ENCODE peak calls at places on chromosomes 13 and 19, in eight cellular contexts. One of them, this sample, is unnamed.
A peak's percentile ranks its signal among the peaks of the same experiment; 100 is the strongest.

GRCh38 chr19:17765069-17765618 is 13.9 kb downstream of the FCHO1 start:
- DNase-seq in dorsolateral prefrontal cortex: no peak
- DNase-seq in AG04450: no peak
- DNase-seq in breast epithelium: peak; percentile 44
- DNase-seq in choroid plexus epithelial cell: no peak
- DNase-seq in fibroblast of lung: no peak
- DNase-seq in epithelial cell of esophagus: peak; percentile 81
- DNase-seq in HFF-Myc: no peak
- DNase-seq in this sample: no peak

GRCh38 chr13:95191821-95192220 is 109.4 kb downstream of the ABCC4 start:
- DNase-seq in dorsolateral prefrontal cortex: peak; percentile 78
- DNase-seq in AG04450: peak; percentile 57
- DNase-seq in breast epithelium: no peak
- DNase-seq in choroid plexus epithelial cell: peak; percentile 90
- DNase-seq in fibroblast of lung: peak; percentile 59
- DNase-seq in epithelial cell of esophagus: peak; percentile 72
- DNase-seq in HFF-Myc: peak; percentile 31
- DNase-seq in this sample: peak; percentile 82

GRCh38 chr13:42832341-42833153 is 51.2 kb downstream of the FAM216B start:
- DNase-seq in dorsolateral prefrontal cortex: no peak
- DNase-seq in AG04450: no peak
- DNase-seq in breast epithelium: no peak
- DNase-seq in choroid plexus epithelial cell: peak; percentile 84
- DNase-seq in fibroblast of lung: peak; percentile 95
- DNase-seq in epithelial cell of esophagus: peak; percentile 87
- DNase-seq in HFF-Myc: peak; percentile 72
- DNase-seq in this sample: peak; percentile 95

GRCh38 chr13:44198826-44199225 is 174.8 kb upstream of the SERP2 start:
- DNase-seq in dorsolateral prefrontal cortex: no peak
- DNase-seq in AG04450: no peak
- DNase-seq in breast epithelium: no peak
- DNase-seq in choroid plexus epithelial cell: peak; percentile 19
- DNase-seq in fibroblast of lung: no peak
- DNase-seq in epithelial cell of esophagus: peak; percentile 34
- DNase-seq in HFF-Myc: no peak
- DNase-seq in this sample: no peak

GRCh38 chr19:30854661-30855060 is 482.5 kb downstream of the ZNF536 start:
- DNase-seq in dorsolateral prefrontal cortex: no peak
- DNase-seq in AG04450: no peak
- DNase-seq in breast epithelium: no peak
- DNase-seq in choroid plexus epithelial cell: no peak
- DNase-seq in fibroblast of lung: no peak
- DNase-seq in epithelial cell of esophagus: no peak
- DNase-seq in HFF-Myc: no peak
- DNase-seq in this sample: no peak

GRCh38 chr19:4043966-4044365 is 22.7 kb downstream of the ZBTB7A start:
- DNase-seq in dorsolateral prefrontal cortex: no peak
- DNase-seq in AG04450: no peak
- DNase-seq in breast epithelium: no peak
- DNase-seq in choroid plexus epithelial cell: no peak
- DNase-seq in fibroblast of lung: no peak
- DNase-seq in epithelial cell of esophagus: no peak
- DNase-seq in HFF-Myc: no peak
- DNase-seq in this sample: no peak

GRCh38 chr19:39304701-39305571 is 8.7 kb downstream of the IFNL1 start:
- DNase-seq in dorsolateral prefrontal cortex: no peak
- DNase-seq in AG04450: no peak
- DNase-seq in breast epithelium: no peak
- DNase-seq in choroid plexus epithelial cell: no peak
- DNase-seq in fibroblast of lung: no peak
- DNase-seq in epithelial cell of esophagus: no peak
- DNase-seq in HFF-Myc: no peak
- DNase-seq in this sample: no peak

GRCh38 chr13:97515643-97516042 is 81.7 kb downstream of the RAP2A start:
- DNase-seq in dorsolateral prefrontal cortex: no peak
- DNase-seq in AG04450: no peak
- DNase-seq in breast epithelium: no peak
- DNase-seq in choroid plexus epithelial cell: no peak
- DNase-seq in fibroblast of lung: no peak
- DNase-seq in epithelial cell of esophagus: no peak
- DNase-seq in HFF-Myc: no peak
- DNase-seq in this sample: no peak

GRCh38 chr19:15297416-15298224 is 34.7 kb downstream of the BRD4 start:
- DNase-seq in dorsolateral prefrontal cortex: no peak
- DNase-seq in AG04450: peak; percentile 52
- DNase-seq in breast epithelium: no peak
- DNase-seq in choroid plexus epithelial cell: peak; percentile 77
- DNase-seq in fibroblast of lung: peak; percentile 71
- DNase-seq in epithelial cell of esophagus: peak; percentile 78
- DNase-seq in HFF-Myc: peak; percentile 55
- DNase-seq in this sample: peak; percentile 80

GRCh38 chr13:51380269-51380668 is 40.8 kb downstream of the SERPINE3 start:
- DNase-seq in dorsolateral prefrontal cortex: no peak
- DNase-seq in AG04450: no peak
- DNase-seq in breast epithelium: no peak
- DNase-seq in choroid plexus epithelial cell: peak; percentile 75
- DNase-seq in fibroblast of lung: peak; percentile 43
- DNase-seq in epithelial cell of esophagus: peak; percentile 68
- DNase-seq in HFF-Myc: no peak
- DNase-seq in this sample: peak; percentile 32

GRCh38 chr19:51660975-51661600 is 14.5 kb upstream of the SIGLEC14 start:
- DNase-seq in dorsolateral prefrontal cortex: peak; percentile 84
- DNase-seq in AG04450: peak; percentile 33
- DNase-seq in breast epithelium: peak; percentile 49
- DNase-seq in choroid plexus epithelial cell: peak; percentile 92
- DNase-seq in fibroblast of lung: peak; percentile 54
- DNase-seq in epithelial cell of esophagus: peak; percentile 81
- DNase-seq in HFF-Myc: peak; percentile 45
- DNase-seq in this sample: peak; percentile 84

GRCh38 chr19:6475321-6476108 is 6.1 kb downstream of the DENND1C start:
- DNase-seq in dorsolateral prefrontal cortex: no peak
- DNase-seq in AG04450: no peak
- DNase-seq in breast epithelium: no peak
- DNase-seq in choroid plexus epithelial cell: no peak
- DNase-seq in fibroblast of lung: no peak
- DNase-seq in epithelial cell of esophagus: no peak
- DNase-seq in HFF-Myc: no peak
- DNase-seq in this sample: no peak

GRCh38 chr19:8361921-8362793 is 1.8 kb upstream of the ANGPTL4 start:
- DNase-seq in dorsolateral prefrontal cortex: peak; percentile 75
- DNase-seq in AG04450: peak; percentile 94
- DNase-seq in breast epithelium: peak; percentile 98
- DNase-seq in choroid plexus epithelial cell: peak; percentile 97
- DNase-seq in fibroblast of lung: peak; percentile 96
- DNase-seq in epithelial cell of esophagus: peak; percentile 100
- DNase-seq in HFF-Myc: peak; percentile 83
- DNase-seq in this sample: peak; percentile 99

GRCh38 chr13:41177616-41178015 is 16.8 kb downstream of the KBTBD7 start:
- DNase-seq in dorsolateral prefrontal cortex: no peak
- DNase-seq in AG04450: no peak
- DNase-seq in breast epithelium: no peak
- DNase-seq in choroid plexus epithelial cell: no peak
- DNase-seq in fibroblast of lung: no peak
- DNase-seq in epithelial cell of esophagus: peak; percentile 38
- DNase-seq in HFF-Myc: no peak
- DNase-seq in this sample: no peak

GRCh38 chr19:1365306-1365963 is 18.3 kb upstream of the NDUFS7 start:
- DNase-seq in dorsolateral prefrontal cortex: no peak
- DNase-seq in AG04450: no peak
- DNase-seq in breast epithelium: no peak
- DNase-seq in choroid plexus epithelial cell: no peak
- DNase-seq in fibroblast of lung: peak; percentile 30
- DNase-seq in epithelial cell of esophagus: no peak
- DNase-seq in HFF-Myc: no peak
- DNase-seq in this sample: no peak

GRCh38 chr19:1365964-1366695 is 17.6 kb upstream of the NDUFS7 start:
- DNase-seq in dorsolateral prefrontal cortex: no peak
- DNase-seq in AG04450: no peak
- DNase-seq in breast epithelium: no peak
- DNase-seq in choroid plexus epithelial cell: no peak
- DNase-seq in fibroblast of lung: no peak
- DNase-seq in epithelial cell of esophagus: no peak
- DNase-seq in HFF-Myc: no peak
- DNase-seq in this sample: no peak

GRCh38 chr19:1362385-1363257 is 21.1 kb upstream of the NDUFS7 start:
- DNase-seq in dorsolateral prefrontal cortex: no peak
- DNase-seq in AG04450: no peak
- DNase-seq in breast epithelium: no peak
- DNase-seq in choroid plexus epithelial cell: no peak
- DNase-seq in fibroblast of lung: no peak
- DNase-seq in epithelial cell of esophagus: no peak
- DNase-seq in HFF-Myc: no peak
- DNase-seq in this sample: no peak

GRCh38 chr19:1363599-1363998 is 20.1 kb upstream of the NDUFS7 start:
- DNase-seq in dorsolateral prefrontal cortex: no peak
- DNase-seq in AG04450: no peak
- DNase-seq in breast epithelium: no peak
- DNase-seq in choroid plexus epithelial cell: no peak
- DNase-seq in fibroblast of lung: no peak
- DNase-seq in epithelial cell of esophagus: no peak
- DNase-seq in HFF-Myc: no peak
- DNase-seq in this sample: no peak

DNA sequence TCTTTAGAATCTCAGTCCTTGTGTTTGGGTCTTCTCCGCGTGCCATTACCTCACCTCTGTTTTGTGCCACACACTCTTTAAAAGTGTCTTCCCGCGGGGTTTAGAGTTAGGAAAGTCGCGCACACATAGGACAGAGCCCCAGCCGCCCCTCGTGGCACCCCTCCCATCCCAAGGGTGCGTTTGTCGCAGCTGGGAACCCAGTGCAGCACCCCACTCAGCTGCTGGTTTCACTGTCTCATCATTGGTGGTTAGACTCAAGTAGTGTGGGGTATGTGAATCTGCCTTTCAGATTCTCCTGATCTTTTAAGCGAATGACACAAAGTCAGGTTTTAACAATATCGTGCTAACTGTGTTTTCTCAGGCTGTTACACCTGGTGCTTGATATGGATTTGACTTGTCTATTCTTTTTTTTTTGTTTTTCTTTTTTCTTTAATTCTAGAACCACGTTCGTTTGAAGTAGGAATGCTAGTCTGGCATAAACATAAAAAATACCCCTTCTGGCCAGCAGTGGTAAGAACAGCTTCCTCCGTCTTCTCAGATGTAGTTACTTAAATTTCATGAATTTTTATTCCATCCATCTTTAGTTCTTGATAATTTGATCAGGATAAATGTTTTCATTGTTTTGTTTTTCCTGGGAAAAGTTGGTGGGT is 19.5 kb upstream of the NDUFS7 start:
- DNase-seq in dorsolateral prefrontal cortex: no peak
- DNase-seq in AG04450: no peak
- DNase-seq in breast epithelium: no peak
- DNase-seq in choroid plexus epithelial cell: peak; percentile 63
- DNase-seq in fibroblast of lung: no peak
- DNase-seq in epithelial cell of esophagus: no peak
- DNase-seq in HFF-Myc: no peak
- DNase-seq in this sample: peak; percentile 24
- TF ChIP-seq CTCF in dorsolateral prefrontal cortex: peak; percentile 21
- TF ChIP-seq CTCF in AG04450: peak; percentile 42
- TF ChIP-seq CTCF in breast epithelium: peak; percentile 19
- TF ChIP-seq CTCF in choroid plexus epithelial cell: peak; percentile 51
- TF ChIP-seq CTCF in fibroblast of lung: peak; percentile 24
- TF ChIP-seq CTCF in epithelial cell of esophagus: peak; percentile 14
- TF ChIP-seq CTCF in HFF-Myc: no peak
- TF ChIP-seq CTCF in this sample: peak; percentile 47

DNA sequence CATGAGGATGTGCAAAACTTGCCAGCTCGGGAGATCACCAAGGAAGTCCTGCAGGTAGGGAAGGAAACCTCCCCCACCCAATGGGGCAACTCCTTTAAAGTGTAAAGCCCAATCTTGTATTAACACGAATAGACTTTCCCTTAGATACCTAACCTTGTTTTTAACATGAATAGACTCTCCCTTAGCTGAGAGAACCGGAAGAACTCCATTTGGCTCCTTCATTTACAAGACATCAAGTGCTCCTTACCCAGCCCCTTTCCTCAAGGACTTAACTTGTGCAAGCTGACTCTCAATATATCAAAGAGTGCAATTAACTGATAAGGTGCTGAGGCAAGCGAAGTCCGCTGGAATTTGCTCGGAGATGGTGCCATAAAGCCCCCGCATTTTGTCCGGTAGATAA is 9.9 kb upstream of the ZNF90 start:
- DNase-seq in dorsolateral prefrontal cortex: no peak
- DNase-seq in AG04450: no peak
- DNase-seq in breast epithelium: no peak
- DNase-seq in choroid plexus epithelial cell: no peak
- DNase-seq in fibroblast of lung: no peak
- DNase-seq in epithelial cell of esophagus: no peak
- DNase-seq in HFF-Myc: no peak
- DNase-seq in this sample: no peak
- H3K4me3 ChIP-seq in dorsolateral prefrontal cortex: no peak overlapping the region
- H3K4me3 ChIP-seq in AG04450: no peak overlapping the region
- H3K4me3 ChIP-seq in breast epithelium: no peak overlapping the region
- H3K4me3 ChIP-seq in choroid plexus epithelial cell: no peak overlapping the region
- H3K4me3 ChIP-seq in fibroblast of lung: no peak overlapping the region
- H3K4me3 ChIP-seq in epithelial cell of esophagus: no peak overlapping the region
- H3K4me3 ChIP-seq in HFF-Myc: no peak overlapping the region
- H3K4me3 ChIP-seq in this sample: no peak overlapping the region

GRCh38 chr13:59970847-59971246 is 192.9 kb downstream of the DIAPH3 start:
- DNase-seq in dorsolateral prefrontal cortex: no peak
- DNase-seq in AG04450: no peak
- DNase-seq in breast epithelium: no peak
- DNase-seq in choroid plexus epithelial cell: no peak
- DNase-seq in fibroblast of lung: no peak
- DNase-seq in epithelial cell of esophagus: no peak
- DNase-seq in HFF-Myc: no peak
- DNase-seq in this sample: no peak
- TF ChIP-seq CTCF in dorsolateral prefrontal cortex: no peak
- TF ChIP-seq CTCF in AG04450: no peak
- TF ChIP-seq CTCF in breast epithelium: no peak
- TF ChIP-seq CTCF in choroid plexus epithelial cell: no peak
- TF ChIP-seq CTCF in fibroblast of lung: no peak
- TF ChIP-seq CTCF in epithelial cell of esophagus: no peak
- TF ChIP-seq CTCF in HFF-Myc: no peak
- TF ChIP-seq CTCF in this sample: no peak

GRCh38 chr19:676343-677105 is at the start of gene FSTL3:
- DNase-seq in dorsolateral prefrontal cortex: no peak
- DNase-seq in AG04450: no peak
- DNase-seq in breast epithelium: no peak
- DNase-seq in choroid plexus epithelial cell: no peak
- DNase-seq in fibroblast of lung: peak; percentile 37
- DNase-seq in epithelial cell of esophagus: peak; percentile 32
- DNase-seq in HFF-Myc: no peak
- DNase-seq in this sample: peak; percentile 28

GRCh38 chr19:677201-677600 is 1.0 kb downstream of the FSTL3 start:
- DNase-seq in dorsolateral prefrontal cortex: no peak
- DNase-seq in AG04450: peak; percentile 18
- DNase-seq in breast epithelium: peak; percentile 75
- DNase-seq in choroid plexus epithelial cell: peak; percentile 87
- DNase-seq in fibroblast of lung: peak; percentile 89
- DNase-seq in epithelial cell of esophagus: peak; percentile 86
- DNase-seq in HFF-Myc: no peak
- DNase-seq in this sample: peak; percentile 81

GRCh38 chr19:676007-676342 is 217 bp upstream of the FSTL3 start:
- DNase-seq in dorsolateral prefrontal cortex: no peak
- DNase-seq in AG04450: no peak
- DNase-seq in breast epithelium: no peak
- DNase-seq in choroid plexus epithelial cell: no peak
- DNase-seq in fibroblast of lung: no peak
- DNase-seq in epithelial cell of esophagus: no peak
- DNase-seq in HFF-Myc: no peak
- DNase-seq in this sample: no peak

GRCh38 chr19:678791-679388 is 2.7 kb downstream of the FSTL3 start:
- DNase-seq in dorsolateral prefrontal cortex: no peak
- DNase-seq in AG04450: no peak
- DNase-seq in breast epithelium: no peak
- DNase-seq in choroid plexus epithelial cell: no peak
- DNase-seq in fibroblast of lung: no peak
- DNase-seq in epithelial cell of esophagus: no peak
- DNase-seq in HFF-Myc: no peak
- DNase-seq in this sample: no peak

GRCh38 chr19:677601-678380 is 1.6 kb downstream of the FSTL3 start:
- DNase-seq in dorsolateral prefrontal cortex: no peak
- DNase-seq in AG04450: no peak
- DNase-seq in breast epithelium: no peak
- DNase-seq in choroid plexus epithelial cell: peak; percentile 54
- DNase-seq in fibroblast of lung: peak; percentile 65
- DNase-seq in epithelial cell of esophagus: peak; percentile 72
- DNase-seq in HFF-Myc: no peak
- DNase-seq in this sample: peak; percentile 22
- H3K4me3 ChIP-seq in dorsolateral prefrontal cortex: no peak overlapping the region
- H3K4me3 ChIP-seq in AG04450: peak overlapping the region; percentile 75
- H3K4me3 ChIP-seq in breast epithelium: peak overlapping the region; percentile 56
- H3K4me3 ChIP-seq in choroid plexus epithelial cell: peak overlapping the region; percentile 74
- H3K4me3 ChIP-seq in fibroblast of lung: no peak overlapping the region
- H3K4me3 ChIP-seq in epithelial cell of esophagus: peak overlapping the region; percentile 84
- H3K4me3 ChIP-seq in HFF-Myc: peak overlapping the region; percentile 33
- H3K4me3 ChIP-seq in this sample: peak overlapping the region; percentile 81

This sample was measured in fibroblast of the aortic adventitia.